ENCODE peak calls at places on chromosomes 2 and 18, in eight cellular contexts. One of them, this sample, is unnamed.

GRCh38 chr2:216222650-216223352 is 113.7 kb downstream of the XRCC5 start:
- DNase-seq in tibial artery: no peak
- DNase-seq in CD4-positive, alpha-beta T cell: no peak
- DNase-seq in left ventricle myocardium inferior: no peak
- DNase-seq in progenitor cell of endocrine pancreas: no peak
- DNase-seq in Peyer's patch: no peak
- DNase-seq in cardiac muscle cell: no peak
- DNase-seq in GM10248: peak
- DNase-seq in this sample: no peak

GRCh38 chr2:127560929-127561275 is 25.4 kb downstream of the MYO7B start:
- DNase-seq in GM10248: no peak
- DNase-seq in tibial artery: no peak
- DNase-seq in left ventricle myocardium inferior: no peak
- DNase-seq in cardiac muscle cell: no peak
- DNase-seq in progenitor cell of endocrine pancreas: no peak
- DNase-seq in CD4-positive, alpha-beta T cell: no peak
- DNase-seq in Peyer's patch: no peak
- DNase-seq in this sample: no peak

GRCh38 chr2:134882773-134883172 is 35.8 kb upstream of the CCNT2 start:
- DNase-seq in tibial artery: no peak
- DNase-seq in left ventricle myocardium inferior: no peak
- DNase-seq in progenitor cell of endocrine pancreas: no peak
- DNase-seq in cardiac muscle cell: no peak
- DNase-seq in Peyer's patch: no peak
- DNase-seq in GM10248: no peak
- DNase-seq in CD4-positive, alpha-beta T cell: no peak
- DNase-seq in this sample: no peak

GRCh38 chr18:12010187-12010802 is 29.0 kb downstream of the IMPA2 start:
- DNase-seq in GM10248: no peak
- DNase-seq in Peyer's patch: no peak
- DNase-seq in cardiac muscle cell: no peak
- DNase-seq in tibial artery: no peak
- DNase-seq in progenitor cell of endocrine pancreas: no peak
- DNase-seq in CD4-positive, alpha-beta T cell: no peak
- DNase-seq in left ventricle myocardium inferior: no peak
- DNase-seq in this sample: no peak

GRCh38 chr2:37507703-37508102 is 163.3 kb downstream of the QPCT start:
- DNase-seq in left ventricle myocardium inferior: no peak
- DNase-seq in cardiac muscle cell: no peak
- DNase-seq in tibial artery: no peak
- DNase-seq in Peyer's patch: no peak
- DNase-seq in GM10248: no peak
- DNase-seq in CD4-positive, alpha-beta T cell: no peak
- DNase-seq in progenitor cell of endocrine pancreas: no peak
- DNase-seq in this sample: no peak

GRCh38 chr18:79030680-79031079 is 38.5 kb upstream of the ATP9B start:
- DNase-seq in Peyer's patch: no peak
- DNase-seq in left ventricle myocardium inferior: no peak
- DNase-seq in cardiac muscle cell: no peak
- DNase-seq in GM10248: no peak
- DNase-seq in progenitor cell of endocrine pancreas: no peak
- DNase-seq in tibial artery: no peak
- DNase-seq in CD4-positive, alpha-beta T cell: no peak
- DNase-seq in this sample: no peak

GRCh38 chr18:5582054-5582453 is 38.3 kb upstream of the EPB41L3 start:
- DNase-seq in progenitor cell of endocrine pancreas: no peak
- DNase-seq in GM10248: no peak
- DNase-seq in cardiac muscle cell: peak
- DNase-seq in Peyer's patch: no peak
- DNase-seq in CD4-positive, alpha-beta T cell: no peak
- DNase-seq in tibial artery: no peak
- DNase-seq in left ventricle myocardium inferior: no peak
- DNase-seq in this sample: no peak

GRCh38 chr2:70959271-70959761 is 19.1 kb upstream of the ANKRD53 start:
- DNase-seq in GM10248: no peak
- DNase-seq in progenitor cell of endocrine pancreas: no peak
- DNase-seq in Peyer's patch: no peak
- DNase-seq in tibial artery: peak
- DNase-seq in cardiac muscle cell: no peak
- DNase-seq in left ventricle myocardium inferior: no peak
- DNase-seq in CD4-positive, alpha-beta T cell: no peak
- DNase-seq in this sample: no peak

GRCh38 chr2:141439524-141439923 is 691.3 kb downstream of the LRP1B start:
- DNase-seq in GM10248: no peak
- DNase-seq in Peyer's patch: no peak
- DNase-seq in left ventricle myocardium inferior: no peak
- DNase-seq in CD4-positive, alpha-beta T cell: no peak
- DNase-seq in cardiac muscle cell: no peak
- DNase-seq in tibial artery: no peak
- DNase-seq in progenitor cell of endocrine pancreas: no peak
- DNase-seq in this sample: no peak

GRCh38 chr2:12412898-12413305 is 303.8 kb upstream of the TRIB2 start:
- DNase-seq in CD4-positive, alpha-beta T cell: no peak
- DNase-seq in left ventricle myocardium inferior: no peak
- DNase-seq in Peyer's patch: no peak
- DNase-seq in cardiac muscle cell: no peak
- DNase-seq in tibial artery: no peak
- DNase-seq in GM10248: peak
- DNase-seq in progenitor cell of endocrine pancreas: no peak
- DNase-seq in this sample: no peak

GRCh38 chr2:217075225-217075802 is 215.4 kb upstream of the TNP1 start:
- DNase-seq in CD4-positive, alpha-beta T cell: no peak
- DNase-seq in progenitor cell of endocrine pancreas: no peak
- DNase-seq in GM10248: no peak
- DNase-seq in Peyer's patch: no peak
- DNase-seq in cardiac muscle cell: peak
- DNase-seq in tibial artery: peak
- DNase-seq in left ventricle myocardium inferior: peak
- DNase-seq in this sample: no peak

GRCh38 chr18:44679912-44680270 is 797 bp upstream of the SETBP1 start:
- DNase-seq in left ventricle myocardium inferior: peak
- DNase-seq in cardiac muscle cell: peak
- DNase-seq in CD4-positive, alpha-beta T cell: no peak
- DNase-seq in GM10248: peak
- DNase-seq in progenitor cell of endocrine pancreas: peak
- DNase-seq in Peyer's patch: peak
- DNase-seq in tibial artery: peak
- DNase-seq in this sample: peak

GRCh38 chr2:8477511-8478132 is 204.2 kb upstream of the ID2 start:
- DNase-seq in CD4-positive, alpha-beta T cell: no peak
- DNase-seq in tibial artery: no peak
- DNase-seq in GM10248: peak
- DNase-seq in cardiac muscle cell: no peak
- DNase-seq in progenitor cell of endocrine pancreas: no peak
- DNase-seq in left ventricle myocardium inferior: no peak
- DNase-seq in Peyer's patch: no peak
- DNase-seq in this sample: no peak

GRCh38 chr18:9022397-9023170 is 79.9 kb upstream of the NDUFV2 start:
- DNase-seq in cardiac muscle cell: no peak
- DNase-seq in GM10248: no peak
- DNase-seq in Peyer's patch: no peak
- DNase-seq in left ventricle myocardium inferior: no peak
- DNase-seq in tibial artery: no peak
- DNase-seq in CD4-positive, alpha-beta T cell: no peak
- DNase-seq in progenitor cell of endocrine pancreas: no peak
- DNase-seq in this sample: no peak

GRCh38 chr18:33744032-33744697 is 166.1 kb downstream of the ASXL3 start:
- DNase-seq in left ventricle myocardium inferior: no peak
- DNase-seq in CD4-positive, alpha-beta T cell: no peak
- DNase-seq in tibial artery: no peak
- DNase-seq in progenitor cell of endocrine pancreas: no peak
- DNase-seq in GM10248: no peak
- DNase-seq in Peyer's patch: no peak
- DNase-seq in cardiac muscle cell: no peak
- DNase-seq in this sample: no peak
- TF ChIP-seq CTCF in left ventricle myocardium inferior: no peak
- TF ChIP-seq CTCF in CD4-positive, alpha-beta T cell: no peak
- TF ChIP-seq CTCF in tibial artery: no peak
- TF ChIP-seq CTCF in progenitor cell of endocrine pancreas: peak
- TF ChIP-seq CTCF in GM10248: no peak
- TF ChIP-seq CTCF in Peyer's patch: no peak
- TF ChIP-seq CTCF in cardiac muscle cell: no peak
- TF ChIP-seq CTCF in this sample: peak

GRCh38 chr2:119225084-119225864 is 1.6 kb downstream of the STEAP3 start:
- DNase-seq in Peyer's patch: peak
- DNase-seq in cardiac muscle cell: no peak
- DNase-seq in progenitor cell of endocrine pancreas: no peak
- DNase-seq in left ventricle myocardium inferior: no peak
- DNase-seq in GM10248: peak
- DNase-seq in tibial artery: no peak
- DNase-seq in CD4-positive, alpha-beta T cell: no peak
- DNase-seq in this sample: no peak
- TF ChIP-seq CTCF in Peyer's patch: no peak
- TF ChIP-seq CTCF in cardiac muscle cell: no peak
- TF ChIP-seq CTCF in progenitor cell of endocrine pancreas: no peak
- TF ChIP-seq CTCF in left ventricle myocardium inferior: no peak
- TF ChIP-seq CTCF in GM10248: no peak
- TF ChIP-seq CTCF in tibial artery: no peak
- TF ChIP-seq CTCF in CD4-positive, alpha-beta T cell: no peak
- TF ChIP-seq CTCF in this sample: no peak

DNA sequence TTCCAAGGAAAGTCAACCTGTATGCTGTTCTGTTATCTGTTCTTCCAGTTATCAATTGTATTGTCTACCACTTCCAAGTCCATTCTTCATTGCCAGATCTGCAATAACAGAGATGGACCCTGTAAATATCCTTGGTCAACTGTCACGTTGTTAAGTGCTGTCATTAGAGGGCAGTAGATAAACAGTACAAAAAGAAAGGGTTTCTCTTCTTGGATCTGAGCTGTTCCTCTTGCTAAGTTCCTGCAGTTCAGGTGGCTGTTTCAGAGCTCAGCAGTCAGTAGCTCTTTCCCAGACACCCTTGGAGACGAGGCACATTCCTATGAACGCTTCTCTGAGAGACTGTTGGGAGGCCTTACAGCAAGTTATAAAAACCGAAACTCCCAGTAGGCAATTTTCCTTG is 957.1 kb upstream of the CHAC2 start:
- DNase-seq in left ventricle myocardium inferior: no peak
- DNase-seq in CD4-positive, alpha-beta T cell: no peak
- DNase-seq in Peyer's patch: no peak
- DNase-seq in progenitor cell of endocrine pancreas: no peak
- DNase-seq in tibial artery: no peak
- DNase-seq in GM10248: peak
- DNase-seq in cardiac muscle cell: peak
- DNase-seq in this sample: no peak
- TF ChIP-seq CTCF in left ventricle myocardium inferior: peak
- TF ChIP-seq CTCF in CD4-positive, alpha-beta T cell: no peak
- TF ChIP-seq CTCF in Peyer's patch: no peak
- TF ChIP-seq CTCF in progenitor cell of endocrine pancreas: no peak
- TF ChIP-seq CTCF in tibial artery: no peak
- TF ChIP-seq CTCF in GM10248: peak
- TF ChIP-seq CTCF in cardiac muscle cell: no peak
- TF ChIP-seq CTCF in this sample: peak

GRCh38 chr2:15034246-15034645 is 401.7 kb downstream of the LRATD1 start:
- DNase-seq in left ventricle myocardium inferior: no peak
- DNase-seq in CD4-positive, alpha-beta T cell: no peak
- DNase-seq in GM10248: no peak
- DNase-seq in Peyer's patch: no peak
- DNase-seq in progenitor cell of endocrine pancreas: no peak
- DNase-seq in cardiac muscle cell: no peak
- DNase-seq in tibial artery: no peak
- DNase-seq in this sample: no peak

GRCh38 chr2:15034860-15035259 is 402.3 kb downstream of the LRATD1 start:
- DNase-seq in tibial artery: no peak
- DNase-seq in progenitor cell of endocrine pancreas: no peak
- DNase-seq in cardiac muscle cell: no peak
- DNase-seq in CD4-positive, alpha-beta T cell: no peak
- DNase-seq in left ventricle myocardium inferior: no peak
- DNase-seq in GM10248: no peak
- DNase-seq in Peyer's patch: no peak
- DNase-seq in this sample: no peak

GRCh38 chr2:15028406-15028805 is 395.9 kb downstream of the LRATD1 start:
- DNase-seq in cardiac muscle cell: no peak
- DNase-seq in left ventricle myocardium inferior: no peak
- DNase-seq in GM10248: no peak
- DNase-seq in tibial artery: no peak
- DNase-seq in progenitor cell of endocrine pancreas: no peak
- DNase-seq in CD4-positive, alpha-beta T cell: no peak
- DNase-seq in Peyer's patch: no peak
- DNase-seq in this sample: no peak

GRCh38 chr2:15031745-15032240 is 399.3 kb downstream of the LRATD1 start:
- DNase-seq in Peyer's patch: no peak
- DNase-seq in CD4-positive, alpha-beta T cell: no peak
- DNase-seq in cardiac muscle cell: no peak
- DNase-seq in tibial artery: no peak
- DNase-seq in GM10248: peak
- DNase-seq in left ventricle myocardium inferior: no peak
- DNase-seq in progenitor cell of endocrine pancreas: no peak
- DNase-seq in this sample: no peak
- TF ChIP-seq CTCF in Peyer's patch: no peak
- TF ChIP-seq CTCF in CD4-positive, alpha-beta T cell: no peak
- TF ChIP-seq CTCF in cardiac muscle cell: no peak
- TF ChIP-seq CTCF in tibial artery: no peak
- TF ChIP-seq CTCF in GM10248: no peak
- TF ChIP-seq CTCF in left ventricle myocardium inferior: no peak
- TF ChIP-seq CTCF in progenitor cell of endocrine pancreas: no peak
- TF ChIP-seq CTCF in this sample: no peak

GRCh38 chr18:26802330-26803200 is 62.9 kb downstream of the AQP4 start:
- DNase-seq in CD4-positive, alpha-beta T cell: no peak
- DNase-seq in left ventricle myocardium inferior: no peak
- DNase-seq in GM10248: no peak
- DNase-seq in cardiac muscle cell: no peak
- DNase-seq in progenitor cell of endocrine pancreas: no peak
- DNase-seq in Peyer's patch: no peak
- DNase-seq in tibial artery: no peak
- DNase-seq in this sample: no peak

GRCh38 chr18:26806224-26806623 is 59.3 kb downstream of the AQP4 start:
- DNase-seq in cardiac muscle cell: peak
- DNase-seq in GM10248: no peak
- DNase-seq in left ventricle myocardium inferior: no peak
- DNase-seq in CD4-positive, alpha-beta T cell: no peak
- DNase-seq in progenitor cell of endocrine pancreas: no peak
- DNase-seq in tibial artery: no peak
- DNase-seq in Peyer's patch: no peak
- DNase-seq in this sample: no peak

GRCh38 chr18:26804474-26804873 is 61.0 kb downstream of the AQP4 start:
- DNase-seq in GM10248: no peak
- DNase-seq in CD4-positive, alpha-beta T cell: no peak
- DNase-seq in progenitor cell of endocrine pancreas: no peak
- DNase-seq in left ventricle myocardium inferior: no peak
- DNase-seq in cardiac muscle cell: peak
- DNase-seq in tibial artery: no peak
- DNase-seq in Peyer's patch: no peak
- DNase-seq in this sample: peak

GRCh38 chr18:26803643-26804042 is 61.9 kb downstream of the AQP4 start:
- DNase-seq in cardiac muscle cell: peak
- DNase-seq in progenitor cell of endocrine pancreas: no peak
- DNase-seq in GM10248: no peak
- DNase-seq in CD4-positive, alpha-beta T cell: no peak
- DNase-seq in tibial artery: no peak
- DNase-seq in left ventricle myocardium inferior: no peak
- DNase-seq in Peyer's patch: no peak
- DNase-seq in this sample: no peak
- TF ChIP-seq CTCF in cardiac muscle cell: no peak
- TF ChIP-seq CTCF in progenitor cell of endocrine pancreas: peak
- TF ChIP-seq CTCF in GM10248: peak
- TF ChIP-seq CTCF in CD4-positive, alpha-beta T cell: no peak
- TF ChIP-seq CTCF in tibial artery: no peak
- TF ChIP-seq CTCF in left ventricle myocardium inferior: no peak
- TF ChIP-seq CTCF in Peyer's patch: no peak
- TF ChIP-seq CTCF in this sample: peak

This sample was measured in neural crest cell.